ENCODE peak calls at places on chromosome 1, in eight cellular contexts. W is NCI-H1105; H is GM12865; U is SK-MEL-5; C is mucosa of gallbladder; L is AG09309; D is body of pancreas; X is stimulated activated CD4-positive, alpha-beta T cell treated with anti-CD3 and anti-CD28 coated beads, Interleukin-4, amount 100 ng/mL, for 4 hours. Q is an unnamed sample.

GRCh38 chr1:36699113-36699512 is 216.4 kb upstream of the CSF3R start:
- DNase-seq in U (no peak), D (no peak), X (no peak), L (no peak), W (no peak), C (no peak), H (no peak), Q (no peak)

GRCh38 chr1:91712393-91712792 is 173.6 kb downstream of the TGFBR3 start:
- DNase-seq in H (peak), W (no peak), D (no peak), X (no peak), C (no peak), U (no peak), L (no peak), Q (no peak)

GRCh38 chr1:203537806-203538464 is 44.0 kb downstream of the OPTC start:
- DNase-seq in H (no peak), X (no peak), D (peak), L (no peak), U (no peak), C (peak), W (no peak), Q (no peak)

GRCh38 chr1:115706774-115707425 is 61.6 kb downstream of the CASQ2 start:
- DNase-seq in C (no peak), W (peak), L (peak), X (no peak), D (no peak), H (peak), U (peak), Q (no peak)

GRCh38 chr1:24437631-24438396 is 22.2 kb downstream of the NIPAL3 start:
- DNase-seq in H (no peak), C (no peak), D (no peak), L (no peak), X (no peak), W (no peak), U (no peak), Q (no peak)

GRCh38 chr1:225426395-225427248 is 1.2 kb downstream of the LBR start:
- DNase-seq in C (no peak), X (no peak), W (peak), H (peak), U (no peak), D (peak), L (no peak), Q (no peak)

GRCh38 chr1:238018214-238018613 is 127.5 kb upstream of the ZP4 start:
- DNase-seq in C (no peak), D (no peak), U (no peak), X (no peak), L (no peak), W (no peak), H (no peak), Q (no peak)

GRCh38 chr1:228340686-228341449 is 65.8 kb downstream of the TRIM11 start:
- DNase-seq in H (peak), L (no peak), D (peak), U (peak), C (no peak), X (no peak), W (no peak), Q (no peak)

GRCh38 chr1:228986093-228986904 is 251.0 kb downstream of the RHOU start:
- DNase-seq in W (peak), L (no peak), D (peak), U (no peak), C (peak), H (no peak), X (no peak), Q (no peak)

GRCh38 chr1:159779403-159779851 is 1.3 kb upstream of the DUSP23 start:
- DNase-seq in U (no peak), L (no peak), W (no peak), X (no peak), D (peak), C (no peak), H (no peak), Q (no peak)

GRCh38 chr1:203797216-203797615 is 1.8 kb downstream of the ZBED6 start:
- DNase-seq in U (no peak), L (no peak), D (no peak), X (no peak), W (no peak), H (no peak), C (no peak), Q (no peak)

GRCh38 chr1:9037476-9038337 is 11.5 kb upstream of the SLC2A7 start:
- DNase-seq in X (no peak), C (no peak), D (no peak), H (peak), U (no peak), L (no peak), W (no peak), Q (no peak)

GRCh38 chr1:213899413-213899812 is 88.4 kb upstream of the PROX1 start:
- DNase-seq in H (no peak), X (no peak), D (no peak), C (no peak), U (no peak), W (no peak), L (no peak), Q (no peak)

GRCh38 chr1:109188200-109188599 is 25.5 kb upstream of the SARS1 start:
- DNase-seq in W (no peak), H (no peak), U (no peak), X (no peak), C (no peak), L (no peak), D (no peak), Q (no peak)

GRCh38 chr1:41366428-41367101 is 5.3 kb downstream of the FOXO6 start:
- DNase-seq in U (no peak), X (peak), C (no peak), W (peak), D (peak), L (no peak), H (no peak), Q (no peak)

GRCh38 chr1:248343451-248343850 is 5.1 kb upstream of the OR14C36 start:
- DNase-seq in U (no peak), C (no peak), L (no peak), D (no peak), X (no peak), H (no peak), W (no peak), Q (no peak)

GRCh38 chr1:104906141-104906540 is 1156.4 kb downstream of the AMY1C start:
- DNase-seq in L (no peak), D (no peak), U (no peak), H (no peak), W (no peak), C (no peak), X (no peak), Q (no peak)

GRCh38 chr1:151158311-151158710 is 1.9 kb downstream of the TNFAIP8L2 start:
- DNase-seq in D (no peak), L (no peak), U (no peak), W (no peak), H (no peak), C (no peak), X (peak), Q (no peak)

GRCh38 chr1:12383001-12383400 is 153.2 kb downstream of the VPS13D start:
- DNase-seq in D (no peak), W (no peak), C (no peak), U (no peak), H (no peak), L (no peak), X (no peak), Q (no peak)

GRCh38 chr1:198686069-198686728 is 47.4 kb downstream of the PTPRC start:
- DNase-seq in C (no peak), X (no peak), D (no peak), U (peak), H (peak), L (no peak), W (peak), Q (no peak)

GRCh38 chr1:27388337-27389005 is 4.0 kb upstream of the GPR3 start:
- DNase-seq in D (peak), W (peak), L (no peak), X (peak), U (peak), H (peak), C (peak), Q (no peak)

GRCh38 chr1:112957133-112957812 is 1.3 kb upstream of the SLC16A1 start:
- DNase-seq in U (peak), H (peak), L (peak), X (peak), W (no peak), D (no peak), C (no peak), Q (peak)

GRCh38 chr1:3910769-3911520 is 10.9 kb upstream of the C1orf174 start:
- DNase-seq in U (peak), W (peak), H (peak), D (peak), X (peak), C (peak), L (no peak), Q (no peak)

GRCh38 chr1:194705123-194705522 is 1518.7 kb upstream of the B3GALT2 start:
- DNase-seq in D (no peak), X (no peak), U (peak), H (peak), C (no peak), L (no peak), W (no peak), Q (no peak)

GRCh38 chr1:203287109-203287893 is 18.0 kb upstream of the BTG2 start:
- DNase-seq in U (no peak), L (no peak), X (peak), W (no peak), H (peak), D (peak), C (peak), Q (no peak)

GRCh38 chr1:3236361-3236760 is 167.4 kb downstream of the PRDM16 start:
- DNase-seq in U (no peak), X (no peak), H (no peak), L (no peak), C (no peak), W (no peak), D (no peak), Q (no peak)

GRCh38 chr1:85128296-85128695 is 72.5 kb downstream of the SYDE2 start:
- DNase-seq in C (no peak), X (no peak), H (no peak), D (no peak), W (no peak), L (no peak), U (no peak), Q (no peak)

GRCh38 chr1:2314297-2314802 is 77.0 kb downstream of the MORN1 start:
- DNase-seq in L (no peak), W (peak), X (no peak), H (no peak), C (peak), D (peak), U (peak), Q (no peak)

GRCh38 chr1:12196641-12197482 is 30.1 kb downstream of the TNFRSF1B start:
- DNase-seq in L (no peak), C (no peak), D (no peak), W (no peak), X (no peak), U (no peak), H (no peak), Q (no peak)

GRCh38 chr1:77718181-77718580 is 35.7 kb upstream of the ZZZ3 start:
- DNase-seq in D (no peak), X (no peak), W (no peak), C (no peak), H (no peak), L (no peak), U (no peak), Q (no peak)

GRCh38 chr1:183609313-183609712 is 19.1 kb upstream of the NCF2 start:
- DNase-seq in L (peak), X (no peak), W (no peak), U (peak), H (peak), D (peak), C (peak), Q (no peak)

GRCh38 chr1:205449750-205450443 is 5.9 kb downstream of the BLACAT1 start:
- DNase-seq in H (peak), U (peak), W (no peak), X (no peak), D (peak), L (no peak), C (peak), Q (peak)

GRCh38 chr1:12722626-12723025 is 6.7 kb downstream of the AADACL3 start:
- DNase-seq in X (no peak), H (no peak), D (no peak), C (no peak), U (no peak), W (no peak), L (no peak), Q (no peak)

GRCh38 chr1:43982798-43983197 is 3.8 kb downstream of the B4GALT2 start:
- DNase-seq in L (no peak), X (no peak), C (no peak), U (no peak), D (no peak), W (no peak), H (no peak), Q (no peak)

GRCh38 chr1:185819798-185820197 is 85.6 kb downstream of the HMCN1 start:
- DNase-seq in U (no peak), W (no peak), D (no peak), H (no peak), C (no peak), L (no peak), X (no peak), Q (no peak)

GRCh38 chr1:215793210-215793609 is 226.1 kb downstream of the KCTD3 start:
- DNase-seq in H (peak), W (no peak), U (peak), X (no peak), C (no peak), D (no peak), L (peak), Q (no peak)

Q was measured in epithelial cell of proximal tubule.